ENCODE peak calls at places on chromosomes 4 and X, in four cellular contexts. J is stomach, Z is tibial nerve, S is IMR-90. G is an unnamed sample.

GRCh38 chr4:37758226-37758625 is 68.3 kb upstream of the PGM2 start:
- DNase-seq in J (no peak), Z (peak), S (peak), G (no peak)

GRCh38 chr4:151798678-151799416 is 38.0 kb upstream of the GATB start:
- DNase-seq in J (no peak), Z (no peak), S (no peak), G (no peak)

GRCh38 chrX:84188320-84188834 is 378 bp upstream of the RPS6KA6 start:
- DNase-seq in J (peak), Z (peak), S (peak), G (no peak)

GRCh38 chr4:69823481-69824186 is 36.3 kb downstream of the SULT1E1 start:
- DNase-seq in J (peak), Z (no peak), S (peak), G (peak)

GRCh38 chr4:78667337-78667736 is 108.8 kb upstream of the BMP2K start:
- DNase-seq in J (no peak), Z (no peak), S (no peak), G (no peak)

GRCh38 chr4:1523907-1524636 is 117.8 kb upstream of the NKX1-1 start:
- DNase-seq in J (no peak), Z (no peak), S (no peak), G (no peak)

GRCh38 chr4:143711543-143712159 is 11.2 kb upstream of the FREM3 start:
- DNase-seq in J (no peak), Z (no peak), S (no peak), G (no peak)

GRCh38 chrX:154827624-154828408 is 6.6 kb downstream of the SMIM9 start:
- DNase-seq in J (no peak), Z (no peak), S (no peak), G (no peak)

GRCh38 chr4:7381890-7382633 is 52.7 kb downstream of the PSAPL1 start:
- DNase-seq in J (peak), Z (no peak), S (no peak), G (no peak)

GRCh38 chr4:25815586-25815985 is 47.2 kb downstream of the SEL1L3 start:
- DNase-seq in J (no peak), Z (no peak), S (no peak), G (no peak)

GRCh38 chr4:177574446-177574845 is 132.2 kb upstream of the AGA start:
- DNase-seq in J (no peak), Z (no peak), S (no peak), G (no peak)

GRCh38 chr4:173174184-173175156 is 5.9 kb downstream of the GALNT7 start:
- DNase-seq in J (no peak), Z (no peak), S (no peak), G (no peak)
- H3K27ac ChIP-seq in J (no peak), Z (no peak), S (no peak), G (no peak)

DNA sequence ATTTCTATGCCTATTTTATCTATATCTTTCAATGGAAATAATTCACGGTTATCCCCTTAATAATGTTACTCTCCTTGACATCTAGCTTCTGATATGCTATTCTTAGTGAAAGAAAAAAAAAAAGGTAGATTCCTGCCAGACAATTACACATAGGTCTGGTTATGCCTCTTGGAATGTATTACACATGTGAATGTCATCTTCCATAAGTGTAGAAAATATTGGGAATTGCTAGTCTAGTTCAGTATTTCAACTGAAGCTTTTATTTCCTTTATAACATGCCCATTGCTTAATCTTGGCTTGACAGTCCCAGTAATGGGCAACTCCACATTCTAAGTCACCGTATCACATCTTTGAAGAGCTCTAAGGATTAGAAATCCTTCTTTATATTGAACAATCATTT is 25.4 kb upstream of the PPP1R2C start:
- DNase-seq in J (no peak), Z (no peak), S (peak), G (no peak)
- H3K27ac ChIP-seq in J (no peak), Z (no peak), S (no peak), G (no peak)

DNA sequence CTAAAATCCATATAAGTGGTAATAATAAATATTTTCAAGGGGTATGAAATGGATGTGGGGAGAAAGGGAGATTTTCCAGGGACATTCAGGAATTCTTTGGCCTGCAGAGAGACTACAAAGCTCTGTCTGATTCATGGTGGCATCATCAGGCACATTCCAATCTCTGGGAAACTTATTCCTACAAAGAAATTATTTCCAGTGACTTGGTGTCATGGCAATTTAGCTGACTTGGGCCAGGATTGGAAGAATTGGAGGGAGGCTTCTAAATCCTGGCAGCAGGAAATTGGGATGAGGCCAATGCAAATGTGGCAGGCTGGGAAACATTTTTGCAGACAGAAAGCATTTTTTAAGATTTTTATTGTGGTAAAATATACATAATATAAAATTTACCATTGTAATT is 204.6 kb downstream of the RTL9 start:
- DNase-seq in J (no peak), Z (no peak), S (no peak), G (no peak)
- H3K27ac ChIP-seq in J (no peak), Z (no peak), S (no peak), G (no peak)

GRCh38 chr4:140254656-140255299 is 100.8 kb upstream of the MAML3 start:
- DNase-seq in J (no peak), Z (no peak), S (no peak), G (no peak)
- H3K27ac ChIP-seq in J (peak), Z (peak), S (peak), G (no peak)